ENCODE peak calls at places on chromosomes 11 and 22, in nine cellular contexts. T is pancreas; M is psoas muscle; X is upper lobe of right lung; Q is fibroblast of lung; C is endothelial cell of umbilical vein; L is PC-3; W is CD8-positive, alpha-beta memory T cell; U is CD8-positive, alpha-beta T cell. F is an unnamed sample. For H3K27me3 and H3K9me3, the result is how much of the 10 kb centered on the place peaks cover.

GRCh38 chr11:130485983-130486970 is 37.8 kb downstream of the ADAMTS15 start:
- DNase-seq in M (no peak), Q (no peak), U (no peak), W (no peak), C (no peak), X (no peak), L (no peak), T (no peak), F (no peak)

GRCh38 chr22:28375761-28376534 is 303.7 kb downstream of the TTC28 start:
- DNase-seq in C (no peak), U (no peak), X (no peak), Q (peak), M (no peak), W (no peak), T (no peak), L (no peak), F (no peak)

GRCh38 chr11:66287256-66288137 is 1.4 kb downstream of the YIF1A start:
- DNase-seq in Q (no peak), L (no peak), W (no peak), X (no peak), T (no peak), M (no peak), U (no peak), C (no peak), F (no peak)

GRCh38 chr11:80727315-80727714 is 1286.5 kb upstream of the TENM4 start:
- DNase-seq in C (no peak), M (no peak), U (no peak), L (peak), T (no peak), W (no peak), Q (peak), X (no peak), F (no peak)

GRCh38 chr11:83566948-83567347 is 280.8 kb upstream of the CCDC90B start:
- DNase-seq in C (no peak), Q (peak), X (no peak), W (no peak), L (peak), T (no peak), M (no peak), U (no peak), F (no peak)

GRCh38 chr11:14607713-14608112 is 35.9 kb upstream of the PDE3B start:
- DNase-seq in Q (no peak), X (no peak), T (no peak), W (no peak), L (no peak), U (no peak), M (no peak), C (no peak), F (no peak)

GRCh38 chr11:111585371-111585770 is 16.9 kb upstream of the SIK2 start:
- DNase-seq in C (peak), M (no peak), U (no peak), L (peak), X (no peak), T (no peak), Q (peak), W (no peak), F (no peak)

GRCh38 chr11:8707541-8708270 is 25.1 kb downstream of the RPL27A start:
- DNase-seq in U (no peak), Q (no peak), X (no peak), T (peak), L (no peak), C (no peak), W (no peak), M (peak), F (no peak)

GRCh38 chr22:27223317-27224177 is 566.2 kb downstream of the MIAT start:
- DNase-seq in M (no peak), W (no peak), X (no peak), U (no peak), L (peak), T (no peak), Q (peak), C (no peak), F (no peak)

GRCh38 chr11:13669544-13670488 is 1.3 kb downstream of the FAR1 start:
- DNase-seq in W (no peak), Q (peak), C (no peak), U (no peak), L (no peak), M (no peak), T (no peak), X (no peak), F (peak)

GRCh38 chr11:57224537-57224936 is 12.5 kb downstream of the APLNR start:
- DNase-seq in C (no peak), Q (no peak), X (no peak), W (no peak), U (no peak), L (peak), M (no peak), T (no peak), F (no peak)

GRCh38 chr22:35749808-35750207 is 32.1 kb downstream of the APOL5 start:
- DNase-seq in C (no peak), M (no peak), W (no peak), U (no peak), T (no peak), Q (no peak), L (no peak), X (no peak), F (no peak)

GRCh38 chr11:45655831-45656230 is 9.6 kb downstream of the CHST1 start:
- DNase-seq in M (no peak), L (no peak), C (no peak), W (no peak), T (no peak), X (no peak), U (no peak), Q (no peak), F (no peak)

GRCh38 chr22:37812869-37813678 is 5.3 kb downstream of the GCAT start:
- DNase-seq in T (no peak), U (no peak), X (no peak), L (no peak), C (no peak), M (no peak), W (no peak), Q (no peak), F (no peak)

GRCh38 chr11:23866641-23867040 is 630.2 kb upstream of the LUZP2 start:
- DNase-seq in M (no peak), T (no peak), C (no peak), W (no peak), U (no peak), X (no peak), L (peak), Q (no peak), F (no peak)

GRCh38 chr11:73800407-73800806 is 12.7 kb downstream of the MRPL48 start:
- DNase-seq in U (no peak), L (no peak), Q (no peak), C (no peak), W (no peak), M (no peak), T (no peak), X (no peak), F (no peak)

GRCh38 chr11:11036185-11037161 is 178.6 kb upstream of the ZBED5 start:
- DNase-seq in X (no peak), M (no peak), C (peak), W (peak), L (peak), Q (peak), T (peak), U (no peak), F (peak)

GRCh38 chr11:13140028-13140870 is 131.1 kb downstream of the RASSF10 start:
- DNase-seq in T (peak), Q (no peak), U (no peak), X (peak), L (peak), C (no peak), W (no peak), M (no peak), F (no peak)

GRCh38 chr11:63535734-63536133 is 874 bp upstream of the PLAAT4 start:
- DNase-seq in X (no peak), U (peak), T (no peak), Q (no peak), W (no peak), M (no peak), C (no peak), L (no peak), F (no peak)

GRCh38 chr22:42820075-42820763 is 36.9 kb downstream of the ARFGAP3 start:
- DNase-seq in U (no peak), L (peak), C (peak), T (no peak), M (no peak), W (no peak), Q (peak), X (no peak), F (no peak)

GRCh38 chr22:48358886-48359612 is 1468.6 kb downstream of the BRD1 start:
- DNase-seq in L (no peak), M (no peak), X (peak), W (no peak), T (no peak), C (no peak), Q (no peak), U (no peak), F (no peak)

GRCh38 chr22:23715811-23716355 is 25.1 kb downstream of the RGL4 start:
- DNase-seq in U (no peak), W (no peak), X (no peak), M (no peak), T (peak), Q (no peak), L (no peak), C (no peak), F (no peak)

GRCh38 chr22:49297286-49297870 is 530.3 kb downstream of the BRD1 start:
- DNase-seq in W (no peak), C (no peak), Q (no peak), T (no peak), M (no peak), L (no peak), X (peak), U (no peak), F (no peak)

GRCh38 chr22:38120359-38121110 is 10.1 kb upstream of the BAIAP2L2 start:
- DNase-seq in T (no peak), Q (no peak), C (no peak), X (no peak), U (no peak), W (no peak), L (no peak), M (no peak), F (no peak)

GRCh38 chr11:76653674-76654309 is 16.8 kb downstream of the LRRC32 start:
- DNase-seq in T (no peak), Q (peak), U (no peak), W (no peak), L (no peak), M (peak), C (no peak), X (no peak), F (no peak)

GRCh38 chr11:31764186-31764730 is 46.9 kb downstream of the PAX6 start:
- DNase-seq in T (no peak), W (no peak), C (no peak), X (no peak), M (no peak), U (no peak), L (no peak), Q (no peak), F (no peak)

GRCh38 chr11:93740031-93740801 is 1.1 kb downstream of the TAF1D start:
- DNase-seq in U (no peak), X (peak), L (peak), M (no peak), T (peak), C (peak), Q (peak), W (peak), F (no peak)

GRCh38 chr22:25602924-25603323 is 38.4 kb downstream of the GRK3 start:
- DNase-seq in U (no peak), Q (no peak), T (no peak), W (no peak), M (no peak), X (no peak), C (no peak), L (no peak), F (no peak)

GRCh38 chr11:36023922-36024321 is 80.1 kb downstream of the LDLRAD3 start:
- DNase-seq in W (no peak), X (no peak), Q (peak), C (peak), T (no peak), U (no peak), M (no peak), L (peak), F (no peak)

GRCh38 chr11:32890843-32891656 is 1.6 kb upstream of the QSER1 start:
- DNase-seq in C (no peak), X (no peak), Q (no peak), W (no peak), U (no peak), T (no peak), L (peak), M (no peak), F (no peak)
- H3K4me3 ChIP-seq in C (no peak), X (no peak), Q (no peak), W (no peak), U (no peak), T (no peak), L (peak), M (peak), F (peak)

GRCh38 chr11:77695417-77695816 is 57.8 kb upstream of the CLNS1A start:
- DNase-seq in W (no peak), L (no peak), C (peak), X (no peak), T (no peak), Q (no peak), U (no peak), M (no peak), F (no peak)
- H3K27me3 ChIP-seq in W (under half), L (under half), C (under half), X (under half), T (under half), Q (under half), U (under half), M (under half), F (under half)

GRCh38 chr22:43887391-43887790 is 4.4 kb downstream of the PNPLA5 start:
- DNase-seq in T (no peak), W (no peak), C (no peak), M (no peak), Q (no peak), U (no peak), X (peak), L (no peak), F (no peak)
- H3K9me3 ChIP-seq in T (under half), W (under half), C (under half), M (under half), Q (under half), U (under half), X (under half), L (under half), F (under half)

DNA sequence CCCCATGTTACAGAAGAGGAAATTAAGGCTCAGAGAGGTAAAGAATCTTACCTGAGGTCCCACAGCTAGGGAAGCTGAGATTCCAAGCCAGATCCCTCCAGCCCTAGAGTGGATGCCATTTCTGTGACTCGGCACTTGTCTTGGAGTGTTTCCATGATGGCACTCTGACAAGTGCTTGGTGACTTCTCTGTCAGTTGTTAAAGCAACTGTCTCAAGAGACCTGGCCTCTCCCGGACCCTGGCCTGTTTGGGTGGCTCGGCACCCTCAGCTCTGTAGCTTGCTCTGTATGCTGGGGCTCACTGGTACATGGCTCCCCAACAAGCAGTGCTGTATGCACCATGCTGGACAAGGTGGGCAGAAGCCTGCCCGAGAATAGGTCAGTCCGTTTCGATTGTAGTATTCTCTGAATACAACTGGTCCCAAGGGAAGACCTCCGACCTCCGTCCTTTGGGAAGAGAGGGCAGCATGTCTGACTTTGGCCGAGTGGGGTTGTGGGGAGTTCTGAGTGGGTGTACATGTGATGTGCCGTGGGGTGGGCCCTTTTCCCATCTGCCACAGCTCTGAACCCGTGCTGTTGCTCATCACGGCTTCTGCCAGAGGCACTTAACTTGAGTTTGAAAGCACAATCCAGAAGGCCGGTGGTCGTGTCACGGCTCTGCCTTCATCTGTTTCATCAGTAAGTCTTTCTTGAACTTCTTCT is 12.4 kb downstream of the ACO2 start:
- DNase-seq in T (no peak), C (no peak), M (peak), L (peak), U (no peak), W (no peak), Q (peak), X (no peak), F (no peak)
- H3K4me3 ChIP-seq in T (no peak), C (no peak), M (peak), L (no peak), U (no peak), W (no peak), Q (no peak), X (no peak), F (no peak)

GRCh38 chr11:116072133-116072532 is 567.9 kb upstream of the CADM1 start:
- DNase-seq in Q (no peak), T (no peak), M (no peak), L (no peak), W (no peak), U (no peak), X (no peak), C (no peak), F (no peak)
- H3K27me3 ChIP-seq in Q (under half), T (under half), M (under half), L (under half), W (under half), U (under half), X (under half), C (under half), F (under half)

GRCh38 chr11:3357302-3357701 is 21.6 kb downstream of the ZNF195 start:
- DNase-seq in X (no peak), W (no peak), Q (no peak), C (no peak), U (no peak), M (no peak), L (no peak), T (no peak), F (no peak)

GRCh38 chr11:3357994-3358676 is 20.8 kb downstream of the ZNF195 start:
- DNase-seq in U (no peak), T (no peak), W (no peak), Q (no peak), M (no peak), L (no peak), C (no peak), X (no peak), F (no peak)

GRCh38 chr11:3356858-3357257 is 22.1 kb downstream of the ZNF195 start:
- DNase-seq in U (no peak), M (no peak), L (no peak), C (no peak), X (no peak), Q (no peak), W (no peak), T (no peak), F (no peak)

DNA sequence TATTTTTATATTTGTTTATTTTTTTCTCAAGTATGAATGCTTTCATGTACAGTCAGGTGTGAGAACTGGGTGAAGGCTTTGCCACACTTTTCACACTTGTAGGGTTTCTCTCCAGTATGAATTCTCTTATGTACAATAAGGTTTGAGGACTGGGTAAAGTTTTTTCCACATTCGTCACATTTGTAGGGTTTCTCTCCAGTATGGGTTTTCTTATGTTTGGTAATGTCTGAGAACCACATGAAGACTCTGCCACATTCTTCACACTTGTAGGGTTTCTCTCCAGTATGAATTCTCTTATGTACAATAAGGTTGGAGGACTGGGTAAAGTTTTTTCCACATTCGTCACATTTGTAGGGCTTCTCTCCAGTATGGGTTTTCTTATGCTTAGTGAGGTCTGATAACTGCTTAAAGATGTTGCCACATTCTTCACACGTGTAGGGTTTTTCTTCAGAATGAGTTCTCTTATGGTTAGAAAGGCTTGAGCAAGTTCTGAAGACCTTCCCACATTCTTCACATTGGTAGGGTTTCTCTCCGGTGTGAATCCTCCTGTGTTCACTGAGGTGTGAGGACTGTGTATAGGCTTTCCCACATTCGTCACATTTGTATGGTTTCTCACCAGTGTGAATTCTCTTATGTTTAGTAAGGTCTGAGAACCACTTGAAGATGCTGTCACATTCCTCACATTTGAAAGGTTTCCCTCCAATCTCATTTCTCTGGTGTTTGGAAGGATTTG is 19.7 kb downstream of the ZNF195 start:
- DNase-seq in L (no peak), X (no peak), U (no peak), M (no peak), W (no peak), Q (peak), T (no peak), C (no peak), F (no peak)
- H3K9me3 ChIP-seq in L (half or more), X (half or more), U (half or more), M (half or more), W (half or more), Q (under half), T (under half), C (under half), F (half or more)